ENCODE peak calls at places on chromosomes 13 and 19, in nine cellular contexts. O is AG04450; P is GM04504; G is nucleus accumbens; M is ACHN; X is stimulated activated CD4-positive, alpha-beta T cell treated with anti-CD3 and anti-CD28 coated beads, TNF-alpha, amount 100 ng/mL, for 1 hour; Z is cerebellar cortex; J is prostate gland; W is EL. K is an unnamed sample.

GRCh38 chr13:102729560-102730275 is 34.9 kb upstream of the METTL21C start:
- DNase-seq in Z (no peak), W (peak; percentile 61), P (no peak), J (no peak), G (no peak), M (peak; percentile 58), X (no peak), O (no peak), K (no peak)

GRCh38 chr13:40063278-40063698 is 407.8 kb downstream of the COG6 start:
- DNase-seq in Z (peak; percentile 7), M (no peak), G (no peak), W (no peak), O (no peak), J (no peak), X (no peak), P (no peak), K (no peak)

GRCh38 chr19:55005684-55006488 is 32.2 kb downstream of the GP6 start:
- DNase-seq in P (no peak), W (peak; percentile 25), X (peak; percentile 18), G (no peak), M (no peak), O (no peak), Z (peak; percentile 5), J (no peak), K (peak; percentile 66)

GRCh38 chr13:67048084-67048792 is 181.9 kb downstream of the PCDH9 start:
- DNase-seq in W (peak; percentile 24), J (no peak), P (no peak), Z (no peak), X (no peak), G (no peak), M (no peak), O (peak; percentile 65), K (no peak)

GRCh38 chr13:42832341-42833153 is 51.2 kb downstream of the FAM216B start:
- DNase-seq in J (no peak), X (no peak), P (peak; percentile 76), Z (no peak), O (no peak), M (peak; percentile 16), G (no peak), W (peak; percentile 86), K (no peak)

GRCh38 chr19:18529782-18530181 is 7.9 kb upstream of the ELL start:
- DNase-seq in J (no peak), G (no peak), X (no peak), M (no peak), P (no peak), O (no peak), Z (no peak), W (peak; percentile 53), K (no peak)

GRCh38 chr19:55705972-55706371 is 30.9 kb downstream of the EPN1 start:
- DNase-seq in J (no peak), X (no peak), P (no peak), M (no peak), G (no peak), Z (no peak), W (no peak), O (no peak), K (no peak)

GRCh38 chr13:99269627-99270252 is 11.6 kb upstream of the GPR18 start:
- DNase-seq in W (peak; percentile 48), J (no peak), P (peak; percentile 39), M (peak; percentile 59), G (no peak), X (no peak), Z (peak; percentile 47), O (peak; percentile 36), K (no peak)

GRCh38 chr13:94967183-94968039 is 255.1 kb upstream of the SOX21 start:
- DNase-seq in X (no peak), J (no peak), M (no peak), G (no peak), W (peak; percentile 15), P (no peak), O (no peak), Z (no peak), K (no peak)